ENCODE peak calls at places on chromosome 20, in four cellular contexts. E, A, F and P are unnamed samples.

GRCh38 chr20:24785141-24785924 is 163.7 kb upstream of the CST7 start:
- DNase-seq in E (peak), A (no peak), F (peak), P (no peak)

GRCh38 chr20:59334616-59335300 is 34.3 kb downstream of the EDN3 start:
- DNase-seq in E (no peak), A (no peak), F (no peak), P (no peak)

GRCh38 chr20:22770240-22770800 is 185.9 kb upstream of the FOXA2 start:
- DNase-seq in E (no peak), A (no peak), F (no peak), P (no peak)

GRCh38 chr20:39875493-39876110 is 813.4 kb downstream of the MAFB start:
- DNase-seq in E (no peak), A (no peak), F (no peak), P (no peak)

GRCh38 chr20:63968928-63969760 is 586 bp downstream of the ZNF512B start:
- DNase-seq in E (no peak), A (no peak), F (no peak), P (no peak)

GRCh38 chr20:14510341-14510740 is 172.9 kb upstream of the FLRT3 start:
- DNase-seq in E (no peak), A (no peak), F (no peak), P (no peak)

GRCh38 chr20:49792006-49792405 is 20.6 kb upstream of the SLC9A8 start:
- DNase-seq in E (peak), A (no peak), F (no peak), P (no peak)

GRCh38 chr20:47003223-47003622 is 108.6 kb downstream of the EYA2 start:
- DNase-seq in E (no peak), A (peak), F (no peak), P (peak)

GRCh38 chr20:56628015-56628872 is 862 bp upstream of the TFAP2C start:
- DNase-seq in E (no peak), A (no peak), F (no peak), P (no peak)

GRCh38 chr20:40481743-40482458 is 207.1 kb downstream of the MAFB start:
- DNase-seq in E (no peak), A (no peak), F (no peak), P (no peak)